ENCODE peak calls at places on chromosomes 4 and X, in five cellular contexts. One of them, this sample, is unnamed.

GRCh38 chr4:7389719-7390118 is 45.0 kb downstream of the PSAPL1 start:
- DNase-seq in HepG2: no peak
- DNase-seq in GM12878: no peak
- DNase-seq in HCT116: no peak
- DNase-seq in K562: no peak
- DNase-seq in this sample: peak

GRCh38 chrX:20218809-20219505 is 47.8 kb downstream of the RPS6KA3 start:
- DNase-seq in HepG2: no peak
- DNase-seq in GM12878: no peak
- DNase-seq in HCT116: no peak
- DNase-seq in K562: peak
- DNase-seq in this sample: no peak

GRCh38 chr4:122212880-122213279 is 60.7 kb downstream of the BLTP1 start:
- DNase-seq in HepG2: no peak
- DNase-seq in GM12878: no peak
- DNase-seq in HCT116: no peak
- DNase-seq in K562: no peak
- DNase-seq in this sample: no peak

GRCh38 chr4:35300996-35301774 is 943.1 kb downstream of the ARAP2 start:
- DNase-seq in HepG2: no peak
- DNase-seq in GM12878: no peak
- DNase-seq in HCT116: no peak
- DNase-seq in K562: no peak
- DNase-seq in this sample: no peak

GRCh38 chr4:17111436-17111835 is 213.0 kb upstream of the LDB2 start:
- DNase-seq in HepG2: no peak
- DNase-seq in GM12878: no peak
- DNase-seq in HCT116: no peak
- DNase-seq in K562: no peak
- DNase-seq in this sample: no peak

GRCh38 chrX:43707812-43708548 is 51.9 kb downstream of the MAOA start:
- DNase-seq in HepG2: no peak
- DNase-seq in GM12878: no peak
- DNase-seq in HCT116: no peak
- DNase-seq in K562: no peak
- DNase-seq in this sample: no peak

GRCh38 chrX:39815621-39816020 is 282.1 kb downstream of the BCOR start:
- DNase-seq in HepG2: no peak
- DNase-seq in GM12878: no peak
- DNase-seq in HCT116: no peak
- DNase-seq in K562: peak
- DNase-seq in this sample: no peak

GRCh38 chrX:154401045-154401799 is 3.0 kb downstream of the RPL10 start:
- DNase-seq in HepG2: peak
- DNase-seq in GM12878: no peak
- DNase-seq in HCT116: no peak
- DNase-seq in K562: no peak
- DNase-seq in this sample: no peak

GRCh38 chr4:62398318-62398717 is 1198.2 kb downstream of the ADGRL3 start:
- DNase-seq in HepG2: no peak
- DNase-seq in GM12878: no peak
- DNase-seq in HCT116: no peak
- DNase-seq in K562: no peak
- DNase-seq in this sample: no peak

GRCh38 chr4:62399242-62399641 is 1199.1 kb downstream of the ADGRL3 start:
- DNase-seq in HepG2: no peak
- DNase-seq in GM12878: no peak
- DNase-seq in HCT116: no peak
- DNase-seq in K562: no peak
- DNase-seq in this sample: no peak

DNA sequence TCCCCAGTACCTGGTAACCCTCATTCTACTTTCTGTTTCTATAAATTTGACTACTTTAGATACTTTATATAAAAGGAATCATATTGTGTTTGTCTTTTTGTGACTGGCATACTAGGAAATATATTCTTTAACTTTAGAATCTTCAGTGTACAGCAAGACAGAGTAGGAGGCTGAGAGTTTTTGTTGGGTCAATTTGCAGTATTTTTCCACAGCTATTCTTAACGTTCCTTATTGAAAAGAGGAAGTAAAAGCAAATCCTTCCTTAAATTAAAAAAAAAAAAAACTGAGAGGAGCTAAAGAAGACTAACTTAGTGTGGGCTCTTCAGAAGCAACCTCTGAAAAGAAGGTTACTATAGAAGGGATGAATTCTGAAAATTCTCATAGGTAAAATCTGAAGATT is 1194.6 kb downstream of the ADGRL3 start:
- DNase-seq in HepG2: no peak
- DNase-seq in GM12878: no peak
- DNase-seq in HCT116: no peak
- DNase-seq in K562: no peak
- DNase-seq in this sample: no peak
- TF ChIP-seq ZBTB33 in HepG2: no peak
- TF ChIP-seq ZBTB33 in GM12878: no peak
- TF ChIP-seq ZBTB33 in HCT116: no peak
- TF ChIP-seq ZBTB33 in K562: no peak
- TF ChIP-seq ZBTB33 in this sample: no peak

GRCh38 chr4:113978561-113979156 is 788 bp downstream of the ARSJ start:
- DNase-seq in HepG2: no peak
- DNase-seq in GM12878: no peak
- DNase-seq in HCT116: no peak
- DNase-seq in K562: no peak
- DNase-seq in this sample: peak
- H3K9ac ChIP-seq in HepG2: no peak
- H3K9ac ChIP-seq in GM12878: no peak
- H3K9ac ChIP-seq in HCT116: peak
- H3K9ac ChIP-seq in K562: no peak
- H3K9ac ChIP-seq in this sample: peak

GRCh38 chrX:45513042-45513441 is 312.4 kb upstream of the DIPK2B start:
- DNase-seq in HepG2: peak
- DNase-seq in GM12878: no peak
- DNase-seq in HCT116: no peak
- DNase-seq in K562: no peak
- DNase-seq in this sample: no peak
- TF ChIP-seq ZBTB33 in HepG2: no peak
- TF ChIP-seq ZBTB33 in GM12878: no peak
- TF ChIP-seq ZBTB33 in HCT116: no peak
- TF ChIP-seq ZBTB33 in K562: no peak
- TF ChIP-seq ZBTB33 in this sample: no peak

GRCh38 chr4:81432825-81433224 is 38.9 kb downstream of the RASGEF1B start:
- DNase-seq in HepG2: no peak
- DNase-seq in GM12878: no peak
- DNase-seq in HCT116: no peak
- DNase-seq in K562: no peak
- DNase-seq in this sample: no peak

GRCh38 chr4:81436096-81436495 is 35.6 kb downstream of the RASGEF1B start:
- DNase-seq in HepG2: no peak
- DNase-seq in GM12878: no peak
- DNase-seq in HCT116: no peak
- DNase-seq in K562: no peak
- DNase-seq in this sample: no peak

GRCh38 chr4:81442479-81443085 is 29.1 kb downstream of the RASGEF1B start:
- DNase-seq in HepG2: no peak
- DNase-seq in GM12878: no peak
- DNase-seq in HCT116: no peak
- DNase-seq in K562: no peak
- DNase-seq in this sample: no peak

DNA sequence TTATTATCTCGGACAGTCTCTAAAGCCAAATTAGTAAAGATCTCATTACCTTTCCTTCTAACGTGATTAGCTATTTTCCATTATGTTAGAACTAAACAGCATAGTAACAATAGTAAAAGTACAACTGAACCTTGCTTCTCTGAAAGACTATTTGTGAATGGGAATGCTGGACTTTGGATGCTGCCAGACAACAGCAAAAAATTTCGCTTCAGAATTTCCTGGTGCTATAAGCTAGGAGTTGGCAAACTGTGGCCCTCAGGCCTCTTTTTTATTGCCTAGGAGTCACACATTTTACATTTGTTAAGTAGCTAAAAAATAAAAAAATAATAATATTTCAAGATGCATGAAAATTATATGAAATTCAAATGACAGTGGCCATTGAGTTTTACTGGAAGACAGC is 34.8 kb downstream of the RASGEF1B start:
- DNase-seq in HepG2: no peak
- DNase-seq in GM12878: no peak
- DNase-seq in HCT116: no peak
- DNase-seq in K562: no peak
- DNase-seq in this sample: no peak
- H3K9ac ChIP-seq in HepG2: no peak
- H3K9ac ChIP-seq in GM12878: no peak
- H3K9ac ChIP-seq in HCT116: no peak
- H3K9ac ChIP-seq in K562: no peak
- H3K9ac ChIP-seq in this sample: no peak